ENCODE peak calls at places on chromosomes 3 and 15, in seven cellular contexts. F is HEK293T, R is OCI-LY7, D is foreskin fibroblast, G is HTR-8/SVneo, Z is fibroblast of the aortic adventitia, V is MV-4-11. Y is an unnamed sample.

GRCh38 chr15:30870681-30871080 is 33.0 kb upstream of the FAN1 start:
- DNase-seq in G (no peak), D (no peak), R (no peak), Z (no peak), F (no peak), V (no peak), Y (no peak)

GRCh38 chr3:10768995-10769394 is 47.0 kb upstream of the SLC6A11 start:
- DNase-seq in D (no peak), R (no peak), F (no peak), G (no peak), V (no peak), Z (no peak), Y (no peak)

GRCh38 chr3:141959921-141960554 is 83.6 kb downstream of the ATP1B3 start:
- DNase-seq in F (no peak), R (no peak), Z (peak), D (peak), G (peak), V (no peak), Y (peak)

GRCh38 chr3:194462936-194463335 is 23.9 kb downstream of the ATP13A3 start:
- DNase-seq in F (no peak), V (no peak), R (no peak), D (no peak), G (no peak), Z (peak), Y (no peak)

GRCh38 chr3:107676469-107677309 is 153.9 kb downstream of the BBX start:
- DNase-seq in G (peak), D (peak), R (peak), V (peak), F (peak), Z (peak), Y (no peak)

GRCh38 chr3:17330660-17331059 is 411.8 kb downstream of the TBC1D5 start:
- DNase-seq in F (no peak), R (no peak), G (no peak), D (no peak), Z (no peak), V (no peak), Y (no peak)

GRCh38 chr3:55333041-55333440 is 154.1 kb downstream of the WNT5A start:
- DNase-seq in Z (no peak), G (no peak), F (no peak), R (no peak), D (peak), V (no peak), Y (no peak)

GRCh38 chr15:59966262-59966661 is 37.8 kb upstream of the FOXB1 start:
- DNase-seq in F (no peak), Z (no peak), V (no peak), R (no peak), G (no peak), D (no peak), Y (no peak)

GRCh38 chr3:142808103-142808917 is 80.6 kb downstream of the PCOLCE2 start:
- DNase-seq in D (peak), G (peak), Z (peak), V (no peak), R (no peak), F (no peak), Y (peak)

GRCh38 chr15:60121845-60122244 is 117.7 kb downstream of the FOXB1 start:
- DNase-seq in R (no peak), V (no peak), D (no peak), F (no peak), Z (no peak), G (no peak), Y (no peak)

GRCh38 chr15:69080203-69080957 is 65.9 kb downstream of the NOX5 start:
- DNase-seq in V (peak), R (no peak), F (peak), Z (no peak), D (no peak), G (no peak), Y (no peak)

GRCh38 chr15:88802991-88803240 is 320 bp upstream of the ACAN start:
- DNase-seq in F (no peak), Z (no peak), D (peak), V (no peak), R (no peak), G (no peak), Y (no peak)

GRCh38 chr3:136882575-136882974 is 20.6 kb downstream of the NCK1 start:
- DNase-seq in R (peak), G (no peak), F (no peak), Z (no peak), D (no peak), V (no peak), Y (no peak)

GRCh38 chr3:45693941-45694521 is 4.8 kb downstream of the SACM1L start:
- DNase-seq in V (no peak), G (peak), D (no peak), F (no peak), Z (no peak), R (peak), Y (no peak)

GRCh38 chr3:146145642-146146041 is 15.3 kb downstream of the PLOD2 start:
- DNase-seq in Z (no peak), F (no peak), R (no peak), G (no peak), D (no peak), V (no peak), Y (no peak)

GRCh38 chr15:65951007-65951406 is 81.7 kb downstream of the RAB11A start:
- DNase-seq in G (no peak), R (no peak), V (peak), F (no peak), D (no peak), Z (no peak), Y (no peak)

GRCh38 chr3:57061556-57061955 is 1.1 kb downstream of the SPATA12 start:
- DNase-seq in F (no peak), V (no peak), Z (no peak), D (peak), G (no peak), R (no peak), Y (no peak)

GRCh38 chr3:4741404-4742307 is 237.6 kb upstream of the BHLHE40 start:
- DNase-seq in R (no peak), V (peak), Z (peak), F (peak), D (peak), G (peak), Y (peak)

GRCh38 chr15:83784975-83785374 is 131.1 kb downstream of the ADAMTSL3 start:
- DNase-seq in D (peak), F (no peak), Z (peak), G (no peak), V (no peak), R (no peak), Y (no peak)

GRCh38 chr15:51051776-51052175 is 42.9 kb downstream of the TNFAIP8L3 start:
- DNase-seq in D (no peak), V (no peak), G (no peak), F (no peak), Z (peak), R (no peak), Y (peak)

GRCh38 chr15:71804695-71805470 is 5.5 kb upstream of the NR2E3 start:
- DNase-seq in R (peak), V (no peak), G (no peak), D (no peak), Z (no peak), F (no peak), Y (no peak)

GRCh38 chr15:83653639-83654378 is at the start of gene ADAMTSL3:
- DNase-seq in R (no peak), F (peak), G (peak), Z (peak), V (no peak), D (peak), Y (peak)

GRCh38 chr3:141894524-141895176 is 18.2 kb downstream of the ATP1B3 start:
- DNase-seq in V (peak), G (peak), D (peak), R (no peak), F (no peak), Z (peak), Y (peak)

GRCh38 chr3:149401926-149402310 is 24.5 kb upstream of the TM4SF1 start:
- DNase-seq in D (peak), V (peak), R (no peak), G (no peak), Z (no peak), F (no peak), Y (no peak)

GRCh38 chr15:57109005-57109404 is 190.6 kb downstream of the TCF12 start:
- DNase-seq in D (no peak), F (no peak), G (no peak), R (peak), V (no peak), Z (no peak), Y (no peak)

GRCh38 chr15:59394166-59394661 is 21.5 kb upstream of the MYO1E start:
- DNase-seq in G (no peak), R (no peak), Z (no peak), V (no peak), F (no peak), D (no peak), Y (no peak)

GRCh38 chr15:95799286-95800187 is 531.0 kb upstream of the NR2F2 start:
- DNase-seq in F (no peak), D (peak), Z (peak), G (peak), R (no peak), V (peak), Y (peak)

GRCh38 chr3:17233398-17233800 is 348.6 kb downstream of the PLCL2 start:
- DNase-seq in R (peak), G (peak), F (peak), D (peak), V (peak), Z (peak), Y (no peak)

GRCh38 chr15:60682615-60683014 is 203.7 kb upstream of the ICE2 start:
- DNase-seq in G (no peak), Z (peak), V (no peak), R (no peak), D (peak), F (no peak), Y (no peak)